ENCODE peak calls at places on chromosome 14, in ten cellular contexts. One of them, this sample, is unnamed.

GRCh38 chr14:82689948-82690347 is 1156.3 kb upstream of the SEL1L start:
- DNase-seq in HEK293T: no peak
- DNase-seq in stimulated activated CD4-positive, alpha-beta T cell treated with anti-CD3 and anti-CD28 coated beads, Interleukin-15, amount 100 ng/mL, for 1 hour: no peak
- DNase-seq in GM13976: no peak
- DNase-seq in naive B cell: no peak
- DNase-seq in mammary epithelial cell: no peak
- DNase-seq in lower lobe of right lung: no peak
- DNase-seq in testis: no peak
- DNase-seq in AG08396: no peak
- DNase-seq in stimulated activated naive CD8-positive, alpha-beta T cell treated with anti-CD3 and anti-CD28 coated beads, Interleukin-15, amount 100 ng/mL, for 72 hours: no peak
- DNase-seq in this sample: no peak

GRCh38 chr14:68779761-68780323 is 13.0 kb downstream of the ZFP36L1 start:
- DNase-seq in HEK293T: no peak
- DNase-seq in stimulated activated CD4-positive, alpha-beta T cell treated with anti-CD3 and anti-CD28 coated beads, Interleukin-15, amount 100 ng/mL, for 1 hour: no peak
- DNase-seq in GM13976: no peak
- DNase-seq in naive B cell: no peak
- DNase-seq in mammary epithelial cell: peak
- DNase-seq in lower lobe of right lung: no peak
- DNase-seq in testis: peak
- DNase-seq in AG08396: peak
- DNase-seq in stimulated activated naive CD8-positive, alpha-beta T cell treated with anti-CD3 and anti-CD28 coated beads, Interleukin-15, amount 100 ng/mL, for 72 hours: peak
- DNase-seq in this sample: no peak

GRCh38 chr14:32077081-32078029 is at the start of gene ARHGAP5:
- DNase-seq in HEK293T: peak
- DNase-seq in stimulated activated CD4-positive, alpha-beta T cell treated with anti-CD3 and anti-CD28 coated beads, Interleukin-15, amount 100 ng/mL, for 1 hour: peak
- DNase-seq in GM13976: peak
- DNase-seq in naive B cell: peak
- DNase-seq in mammary epithelial cell: no peak
- DNase-seq in lower lobe of right lung: no peak
- DNase-seq in testis: peak
- DNase-seq in AG08396: peak
- DNase-seq in stimulated activated naive CD8-positive, alpha-beta T cell treated with anti-CD3 and anti-CD28 coated beads, Interleukin-15, amount 100 ng/mL, for 72 hours: peak
- DNase-seq in this sample: peak

GRCh38 chr14:63045612-63046320 is 508 bp upstream of the KCNH5 start:
- DNase-seq in HEK293T: peak
- DNase-seq in stimulated activated CD4-positive, alpha-beta T cell treated with anti-CD3 and anti-CD28 coated beads, Interleukin-15, amount 100 ng/mL, for 1 hour: no peak
- DNase-seq in GM13976: no peak
- DNase-seq in naive B cell: no peak
- DNase-seq in mammary epithelial cell: peak
- DNase-seq in lower lobe of right lung: peak
- DNase-seq in testis: peak
- DNase-seq in AG08396: peak
- DNase-seq in stimulated activated naive CD8-positive, alpha-beta T cell treated with anti-CD3 and anti-CD28 coated beads, Interleukin-15, amount 100 ng/mL, for 72 hours: no peak
- DNase-seq in this sample: peak

GRCh38 chr14:97283450-97284230 is 486.5 kb downstream of the VRK1 start:
- DNase-seq in HEK293T: no peak
- DNase-seq in stimulated activated CD4-positive, alpha-beta T cell treated with anti-CD3 and anti-CD28 coated beads, Interleukin-15, amount 100 ng/mL, for 1 hour: no peak
- DNase-seq in GM13976: no peak
- DNase-seq in naive B cell: no peak
- DNase-seq in mammary epithelial cell: no peak
- DNase-seq in lower lobe of right lung: no peak
- DNase-seq in testis: no peak
- DNase-seq in AG08396: no peak
- DNase-seq in stimulated activated naive CD8-positive, alpha-beta T cell treated with anti-CD3 and anti-CD28 coated beads, Interleukin-15, amount 100 ng/mL, for 72 hours: no peak
- DNase-seq in this sample: no peak

GRCh38 chr14:80862983-80863382 is 78.6 kb downstream of the CEP128 start:
- DNase-seq in HEK293T: no peak
- DNase-seq in stimulated activated CD4-positive, alpha-beta T cell treated with anti-CD3 and anti-CD28 coated beads, Interleukin-15, amount 100 ng/mL, for 1 hour: no peak
- DNase-seq in GM13976: no peak
- DNase-seq in naive B cell: no peak
- DNase-seq in mammary epithelial cell: no peak
- DNase-seq in lower lobe of right lung: no peak
- DNase-seq in testis: no peak
- DNase-seq in AG08396: no peak
- DNase-seq in stimulated activated naive CD8-positive, alpha-beta T cell treated with anti-CD3 and anti-CD28 coated beads, Interleukin-15, amount 100 ng/mL, for 72 hours: no peak
- DNase-seq in this sample: no peak

GRCh38 chr14:31426663-31427062 is 6.3 kb upstream of the HEATR5A start:
- DNase-seq in HEK293T: no peak
- DNase-seq in stimulated activated CD4-positive, alpha-beta T cell treated with anti-CD3 and anti-CD28 coated beads, Interleukin-15, amount 100 ng/mL, for 1 hour: no peak
- DNase-seq in GM13976: no peak
- DNase-seq in naive B cell: no peak
- DNase-seq in mammary epithelial cell: no peak
- DNase-seq in lower lobe of right lung: no peak
- DNase-seq in testis: no peak
- DNase-seq in AG08396: no peak
- DNase-seq in stimulated activated naive CD8-positive, alpha-beta T cell treated with anti-CD3 and anti-CD28 coated beads, Interleukin-15, amount 100 ng/mL, for 72 hours: no peak
- DNase-seq in this sample: no peak

GRCh38 chr14:69259531-69260245 is at the start of gene GALNT16:
- DNase-seq in HEK293T: peak
- DNase-seq in stimulated activated CD4-positive, alpha-beta T cell treated with anti-CD3 and anti-CD28 coated beads, Interleukin-15, amount 100 ng/mL, for 1 hour: no peak
- DNase-seq in GM13976: peak
- DNase-seq in naive B cell: no peak
- DNase-seq in mammary epithelial cell: no peak
- DNase-seq in lower lobe of right lung: no peak
- DNase-seq in testis: peak
- DNase-seq in AG08396: peak
- DNase-seq in stimulated activated naive CD8-positive, alpha-beta T cell treated with anti-CD3 and anti-CD28 coated beads, Interleukin-15, amount 100 ng/mL, for 72 hours: no peak
- DNase-seq in this sample: peak

GRCh38 chr14:50363734-50364113 is 33.0 kb downstream of the CDKL1 start:
- DNase-seq in HEK293T: no peak
- DNase-seq in stimulated activated CD4-positive, alpha-beta T cell treated with anti-CD3 and anti-CD28 coated beads, Interleukin-15, amount 100 ng/mL, for 1 hour: no peak
- DNase-seq in GM13976: peak
- DNase-seq in naive B cell: peak
- DNase-seq in mammary epithelial cell: no peak
- DNase-seq in lower lobe of right lung: no peak
- DNase-seq in testis: no peak
- DNase-seq in AG08396: peak
- DNase-seq in stimulated activated naive CD8-positive, alpha-beta T cell treated with anti-CD3 and anti-CD28 coated beads, Interleukin-15, amount 100 ng/mL, for 72 hours: peak
- DNase-seq in this sample: no peak

GRCh38 chr14:36504805-36505192 is 15.2 kb downstream of the NKX2-1 start:
- DNase-seq in HEK293T: no peak
- DNase-seq in stimulated activated CD4-positive, alpha-beta T cell treated with anti-CD3 and anti-CD28 coated beads, Interleukin-15, amount 100 ng/mL, for 1 hour: no peak
- DNase-seq in GM13976: peak
- DNase-seq in naive B cell: no peak
- DNase-seq in mammary epithelial cell: no peak
- DNase-seq in lower lobe of right lung: no peak
- DNase-seq in testis: no peak
- DNase-seq in AG08396: no peak
- DNase-seq in stimulated activated naive CD8-positive, alpha-beta T cell treated with anti-CD3 and anti-CD28 coated beads, Interleukin-15, amount 100 ng/mL, for 72 hours: no peak
- DNase-seq in this sample: no peak

GRCh38 chr14:32453857-32454810 is 125.0 kb downstream of the AKAP6 start:
- DNase-seq in HEK293T: no peak
- DNase-seq in stimulated activated CD4-positive, alpha-beta T cell treated with anti-CD3 and anti-CD28 coated beads, Interleukin-15, amount 100 ng/mL, for 1 hour: no peak
- DNase-seq in GM13976: no peak
- DNase-seq in naive B cell: no peak
- DNase-seq in mammary epithelial cell: peak
- DNase-seq in lower lobe of right lung: no peak
- DNase-seq in testis: no peak
- DNase-seq in AG08396: no peak
- DNase-seq in stimulated activated naive CD8-positive, alpha-beta T cell treated with anti-CD3 and anti-CD28 coated beads, Interleukin-15, amount 100 ng/mL, for 72 hours: no peak
- DNase-seq in this sample: no peak

GRCh38 chr14:101912841-101913240 is 51.5 kb upstream of the DYNC1H1 start:
- DNase-seq in HEK293T: no peak
- DNase-seq in stimulated activated CD4-positive, alpha-beta T cell treated with anti-CD3 and anti-CD28 coated beads, Interleukin-15, amount 100 ng/mL, for 1 hour: no peak
- DNase-seq in GM13976: no peak
- DNase-seq in naive B cell: no peak
- DNase-seq in mammary epithelial cell: no peak
- DNase-seq in lower lobe of right lung: no peak
- DNase-seq in testis: no peak
- DNase-seq in AG08396: no peak
- DNase-seq in stimulated activated naive CD8-positive, alpha-beta T cell treated with anti-CD3 and anti-CD28 coated beads, Interleukin-15, amount 100 ng/mL, for 72 hours: no peak
- DNase-seq in this sample: no peak

GRCh38 chr14:87492556-87492955 is 500.4 kb downstream of the GALC start:
- DNase-seq in HEK293T: no peak
- DNase-seq in stimulated activated CD4-positive, alpha-beta T cell treated with anti-CD3 and anti-CD28 coated beads, Interleukin-15, amount 100 ng/mL, for 1 hour: no peak
- DNase-seq in GM13976: no peak
- DNase-seq in naive B cell: no peak
- DNase-seq in mammary epithelial cell: no peak
- DNase-seq in lower lobe of right lung: no peak
- DNase-seq in testis: no peak
- DNase-seq in AG08396: no peak
- DNase-seq in stimulated activated naive CD8-positive, alpha-beta T cell treated with anti-CD3 and anti-CD28 coated beads, Interleukin-15, amount 100 ng/mL, for 72 hours: no peak
- DNase-seq in this sample: no peak

GRCh38 chr14:44657688-44658388 is 150.8 kb upstream of the FSCB start:
- DNase-seq in HEK293T: peak
- DNase-seq in stimulated activated CD4-positive, alpha-beta T cell treated with anti-CD3 and anti-CD28 coated beads, Interleukin-15, amount 100 ng/mL, for 1 hour: no peak
- DNase-seq in GM13976: no peak
- DNase-seq in naive B cell: no peak
- DNase-seq in mammary epithelial cell: peak
- DNase-seq in lower lobe of right lung: no peak
- DNase-seq in testis: peak
- DNase-seq in AG08396: no peak
- DNase-seq in stimulated activated naive CD8-positive, alpha-beta T cell treated with anti-CD3 and anti-CD28 coated beads, Interleukin-15, amount 100 ng/mL, for 72 hours: no peak
- DNase-seq in this sample: peak

GRCh38 chr14:20662968-20663731 is 21.2 kb upstream of the RNASE4 start:
- DNase-seq in HEK293T: peak
- DNase-seq in stimulated activated CD4-positive, alpha-beta T cell treated with anti-CD3 and anti-CD28 coated beads, Interleukin-15, amount 100 ng/mL, for 1 hour: peak
- DNase-seq in GM13976: peak
- DNase-seq in naive B cell: peak
- DNase-seq in mammary epithelial cell: peak
- DNase-seq in lower lobe of right lung: peak
- DNase-seq in testis: peak
- DNase-seq in AG08396: peak
- DNase-seq in stimulated activated naive CD8-positive, alpha-beta T cell treated with anti-CD3 and anti-CD28 coated beads, Interleukin-15, amount 100 ng/mL, for 72 hours: peak
- DNase-seq in this sample: peak

GRCh38 chr14:31286456-31287293 is 79.1 kb upstream of the HECTD1 start:
- DNase-seq in HEK293T: no peak
- DNase-seq in stimulated activated CD4-positive, alpha-beta T cell treated with anti-CD3 and anti-CD28 coated beads, Interleukin-15, amount 100 ng/mL, for 1 hour: no peak
- DNase-seq in GM13976: no peak
- DNase-seq in naive B cell: no peak
- DNase-seq in mammary epithelial cell: no peak
- DNase-seq in lower lobe of right lung: no peak
- DNase-seq in testis: no peak
- DNase-seq in AG08396: no peak
- DNase-seq in stimulated activated naive CD8-positive, alpha-beta T cell treated with anti-CD3 and anti-CD28 coated beads, Interleukin-15, amount 100 ng/mL, for 72 hours: no peak
- DNase-seq in this sample: no peak

GRCh38 chr14:85243306-85243705 is 286.6 kb upstream of the FLRT2 start:
- DNase-seq in HEK293T: no peak
- DNase-seq in stimulated activated CD4-positive, alpha-beta T cell treated with anti-CD3 and anti-CD28 coated beads, Interleukin-15, amount 100 ng/mL, for 1 hour: no peak
- DNase-seq in GM13976: no peak
- DNase-seq in naive B cell: no peak
- DNase-seq in mammary epithelial cell: no peak
- DNase-seq in lower lobe of right lung: no peak
- DNase-seq in testis: no peak
- DNase-seq in AG08396: no peak
- DNase-seq in stimulated activated naive CD8-positive, alpha-beta T cell treated with anti-CD3 and anti-CD28 coated beads, Interleukin-15, amount 100 ng/mL, for 72 hours: no peak
- DNase-seq in this sample: no peak

GRCh38 chr14:93716002-93716401 is 72.3 kb downstream of the PRIMA1 start:
- DNase-seq in HEK293T: no peak
- DNase-seq in stimulated activated CD4-positive, alpha-beta T cell treated with anti-CD3 and anti-CD28 coated beads, Interleukin-15, amount 100 ng/mL, for 1 hour: no peak
- DNase-seq in GM13976: no peak
- DNase-seq in naive B cell: no peak
- DNase-seq in mammary epithelial cell: no peak
- DNase-seq in lower lobe of right lung: no peak
- DNase-seq in testis: no peak
- DNase-seq in AG08396: no peak
- DNase-seq in stimulated activated naive CD8-positive, alpha-beta T cell treated with anti-CD3 and anti-CD28 coated beads, Interleukin-15, amount 100 ng/mL, for 72 hours: no peak
- DNase-seq in this sample: no peak

GRCh38 chr14:22547309-22547947 is 41.6 kb downstream of the DAD1 start:
- DNase-seq in HEK293T: no peak
- DNase-seq in stimulated activated CD4-positive, alpha-beta T cell treated with anti-CD3 and anti-CD28 coated beads, Interleukin-15, amount 100 ng/mL, for 1 hour: no peak
- DNase-seq in GM13976: no peak
- DNase-seq in naive B cell: no peak
- DNase-seq in mammary epithelial cell: no peak
- DNase-seq in lower lobe of right lung: no peak
- DNase-seq in testis: no peak
- DNase-seq in AG08396: no peak
- DNase-seq in stimulated activated naive CD8-positive, alpha-beta T cell treated with anti-CD3 and anti-CD28 coated beads, Interleukin-15, amount 100 ng/mL, for 72 hours: no peak
- DNase-seq in this sample: no peak

GRCh38 chr14:61640158-61640833 is 55.0 kb upstream of the HIF1A start:
- DNase-seq in HEK293T: no peak
- DNase-seq in stimulated activated CD4-positive, alpha-beta T cell treated with anti-CD3 and anti-CD28 coated beads, Interleukin-15, amount 100 ng/mL, for 1 hour: no peak
- DNase-seq in GM13976: no peak
- DNase-seq in naive B cell: no peak
- DNase-seq in mammary epithelial cell: no peak
- DNase-seq in lower lobe of right lung: no peak
- DNase-seq in testis: no peak
- DNase-seq in AG08396: no peak
- DNase-seq in stimulated activated naive CD8-positive, alpha-beta T cell treated with anti-CD3 and anti-CD28 coated beads, Interleukin-15, amount 100 ng/mL, for 72 hours: no peak
- DNase-seq in this sample: no peak

GRCh38 chr14:81523016-81523415 is 10.6 kb downstream of the SEL1L start:
- DNase-seq in HEK293T: no peak
- DNase-seq in stimulated activated CD4-positive, alpha-beta T cell treated with anti-CD3 and anti-CD28 coated beads, Interleukin-15, amount 100 ng/mL, for 1 hour: no peak
- DNase-seq in GM13976: no peak
- DNase-seq in naive B cell: no peak
- DNase-seq in mammary epithelial cell: no peak
- DNase-seq in lower lobe of right lung: no peak
- DNase-seq in testis: no peak
- DNase-seq in AG08396: no peak
- DNase-seq in stimulated activated naive CD8-positive, alpha-beta T cell treated with anti-CD3 and anti-CD28 coated beads, Interleukin-15, amount 100 ng/mL, for 72 hours: no peak
- DNase-seq in this sample: no peak

GRCh38 chr14:73787760-73788508 is 63.7 kb upstream of the PTGR2 start:
- DNase-seq in HEK293T: no peak
- DNase-seq in stimulated activated CD4-positive, alpha-beta T cell treated with anti-CD3 and anti-CD28 coated beads, Interleukin-15, amount 100 ng/mL, for 1 hour: no peak
- DNase-seq in GM13976: peak
- DNase-seq in naive B cell: peak
- DNase-seq in mammary epithelial cell: peak
- DNase-seq in lower lobe of right lung: no peak
- DNase-seq in testis: no peak
- DNase-seq in AG08396: no peak
- DNase-seq in stimulated activated naive CD8-positive, alpha-beta T cell treated with anti-CD3 and anti-CD28 coated beads, Interleukin-15, amount 100 ng/mL, for 72 hours: peak
- DNase-seq in this sample: no peak

GRCh38 chr14:20215196-20215595 is 8.3 kb upstream of the OR11H6 start:
- DNase-seq in HEK293T: no peak
- DNase-seq in stimulated activated CD4-positive, alpha-beta T cell treated with anti-CD3 and anti-CD28 coated beads, Interleukin-15, amount 100 ng/mL, for 1 hour: no peak
- DNase-seq in GM13976: no peak
- DNase-seq in naive B cell: no peak
- DNase-seq in mammary epithelial cell: no peak
- DNase-seq in lower lobe of right lung: no peak
- DNase-seq in testis: no peak
- DNase-seq in AG08396: no peak
- DNase-seq in stimulated activated naive CD8-positive, alpha-beta T cell treated with anti-CD3 and anti-CD28 coated beads, Interleukin-15, amount 100 ng/mL, for 72 hours: no peak
- DNase-seq in this sample: no peak

GRCh38 chr14:41749425-41749824 is 142.7 kb downstream of the LRFN5 start:
- DNase-seq in HEK293T: no peak
- DNase-seq in stimulated activated CD4-positive, alpha-beta T cell treated with anti-CD3 and anti-CD28 coated beads, Interleukin-15, amount 100 ng/mL, for 1 hour: no peak
- DNase-seq in GM13976: no peak
- DNase-seq in naive B cell: peak
- DNase-seq in mammary epithelial cell: no peak
- DNase-seq in lower lobe of right lung: no peak
- DNase-seq in testis: no peak
- DNase-seq in AG08396: no peak
- DNase-seq in stimulated activated naive CD8-positive, alpha-beta T cell treated with anti-CD3 and anti-CD28 coated beads, Interleukin-15, amount 100 ng/mL, for 72 hours: no peak
- DNase-seq in this sample: no peak

GRCh38 chr14:65945333-65945732 is 532.8 kb downstream of the FUT8 start:
- DNase-seq in HEK293T: no peak
- DNase-seq in stimulated activated CD4-positive, alpha-beta T cell treated with anti-CD3 and anti-CD28 coated beads, Interleukin-15, amount 100 ng/mL, for 1 hour: no peak
- DNase-seq in GM13976: no peak
- DNase-seq in naive B cell: no peak
- DNase-seq in mammary epithelial cell: no peak
- DNase-seq in lower lobe of right lung: no peak
- DNase-seq in testis: no peak
- DNase-seq in AG08396: no peak
- DNase-seq in stimulated activated naive CD8-positive, alpha-beta T cell treated with anti-CD3 and anti-CD28 coated beads, Interleukin-15, amount 100 ng/mL, for 72 hours: no peak
- DNase-seq in this sample: no peak

GRCh38 chr14:74574706-74575105 is 37.3 kb downstream of the LTBP2 start:
- DNase-seq in HEK293T: no peak
- DNase-seq in stimulated activated CD4-positive, alpha-beta T cell treated with anti-CD3 and anti-CD28 coated beads, Interleukin-15, amount 100 ng/mL, for 1 hour: no peak
- DNase-seq in GM13976: no peak
- DNase-seq in naive B cell: no peak
- DNase-seq in mammary epithelial cell: peak
- DNase-seq in lower lobe of right lung: no peak
- DNase-seq in testis: no peak
- DNase-seq in AG08396: no peak
- DNase-seq in stimulated activated naive CD8-positive, alpha-beta T cell treated with anti-CD3 and anti-CD28 coated beads, Interleukin-15, amount 100 ng/mL, for 72 hours: no peak
- DNase-seq in this sample: no peak

GRCh38 chr14:71089974-71090373 is 182.7 kb downstream of the PCNX1 start:
- DNase-seq in HEK293T: no peak
- DNase-seq in stimulated activated CD4-positive, alpha-beta T cell treated with anti-CD3 and anti-CD28 coated beads, Interleukin-15, amount 100 ng/mL, for 1 hour: no peak
- DNase-seq in GM13976: no peak
- DNase-seq in naive B cell: no peak
- DNase-seq in mammary epithelial cell: no peak
- DNase-seq in lower lobe of right lung: no peak
- DNase-seq in testis: no peak
- DNase-seq in AG08396: no peak
- DNase-seq in stimulated activated naive CD8-positive, alpha-beta T cell treated with anti-CD3 and anti-CD28 coated beads, Interleukin-15, amount 100 ng/mL, for 72 hours: no peak
- DNase-seq in this sample: no peak

GRCh38 chr14:19902409-19902808 is 18.0 kb upstream of the OR4K5 start:
- DNase-seq in HEK293T: no peak
- DNase-seq in stimulated activated CD4-positive, alpha-beta T cell treated with anti-CD3 and anti-CD28 coated beads, Interleukin-15, amount 100 ng/mL, for 1 hour: no peak
- DNase-seq in GM13976: no peak
- DNase-seq in naive B cell: no peak
- DNase-seq in mammary epithelial cell: no peak
- DNase-seq in lower lobe of right lung: no peak
- DNase-seq in testis: no peak
- DNase-seq in AG08396: no peak
- DNase-seq in stimulated activated naive CD8-positive, alpha-beta T cell treated with anti-CD3 and anti-CD28 coated beads, Interleukin-15, amount 100 ng/mL, for 72 hours: no peak
- DNase-seq in this sample: no peak

This sample was measured in endothelial cell.